ENCODE peak calls at places on chromosomes 6 and 20, in eight cellular contexts. L, V, T, M, E, J, Y and F are unnamed samples.
A peak's percentile ranks its signal among the peaks of the same experiment; 100 is the strongest.

GRCh38 chr6:163146036-163146435 is 268.5 kb upstream of the QKI start:
- DNase-seq in L (no peak), V (no peak), T (no peak), M (no peak), E (no peak), J (no peak), Y (no peak), F (no peak)

GRCh38 chr6:90574610-90575009 is 12.3 kb downstream of the MAP3K7 start:
- DNase-seq in L (no peak), V (no peak), T (no peak), M (no peak), E (no peak), J (peak; percentile 53), Y (no peak), F (no peak)

GRCh38 chr20:47995661-47996060 is 210.4 kb upstream of the SULF2 start:
- DNase-seq in L (no peak), V (no peak), T (no peak), M (no peak), E (no peak), J (no peak), Y (no peak), F (no peak)

GRCh38 chr6:170201361-170201760 is 89.5 kb downstream of the DLL1 start:
- DNase-seq in L (no peak), V (no peak), T (no peak), M (no peak), E (no peak), J (no peak), Y (peak; percentile 5), F (no peak)

GRCh38 chr6:23692184-23692583 is 433.8 kb upstream of the NRSN1 start:
- DNase-seq in L (no peak), V (no peak), T (no peak), M (no peak), E (no peak), J (no peak), Y (no peak), F (no peak)

GRCh38 chr20:57379263-57379647 is 11.9 kb upstream of the RBM38 start:
- DNase-seq in L (no peak), V (no peak), T (no peak), M (no peak), E (no peak), J (no peak), Y (no peak), F (no peak)

GRCh38 chr6:21873562-21873961 is 280.0 kb downstream of the SOX4 start:
- DNase-seq in L (no peak), V (no peak), T (no peak), M (no peak), E (no peak), J (peak; percentile 98), Y (no peak), F (no peak)

GRCh38 chr6:28587011-28587745 is 61.5 kb downstream of the GPX5 start:
- DNase-seq in L (no peak), V (peak; percentile 29), T (no peak), M (peak; percentile 85), E (peak; percentile 22), J (peak; percentile 34), Y (peak; percentile 79), F (peak; percentile 40)

GRCh38 chr6:42279966-42280629 is 62.4 kb upstream of the MRPS10 start:
- DNase-seq in L (no peak), V (no peak), T (no peak), M (no peak), E (no peak), J (peak; percentile 45), Y (no peak), F (no peak)

GRCh38 chr20:52118233-52118632 is 73.3 kb downstream of the ZFP64 start:
- DNase-seq in L (no peak), V (no peak), T (no peak), M (no peak), E (no peak), J (no peak), Y (no peak), F (no peak)

GRCh38 chr6:4281341-4282293 is 146.2 kb upstream of the ECI2 start:
- DNase-seq in L (peak; percentile 64), V (no peak), T (peak; percentile 11), M (peak; percentile 95), E (no peak), J (peak; percentile 25), Y (peak; percentile 42), F (peak; percentile 47)

GRCh38 chr20:16671753-16672152 is 58.1 kb upstream of the SNRPB2 start:
- DNase-seq in L (no peak), V (no peak), T (no peak), M (no peak), E (no peak), J (no peak), Y (no peak), F (no peak)

GRCh38 chr20:19566226-19566960 is 191.7 kb upstream of the RIN2 start:
- DNase-seq in L (no peak), V (no peak), T (no peak), M (peak; percentile 92), E (no peak), J (peak; percentile 7), Y (no peak), F (no peak)

GRCh38 chr6:41056768-41057490 is 3.9 kb downstream of the APOBEC2 start:
- DNase-seq in L (no peak), V (no peak), T (no peak), M (no peak), E (no peak), J (no peak), Y (no peak), F (no peak)

GRCh38 chr6:139536751-139537617 is 162.5 kb upstream of the CITED2 start:
- DNase-seq in L (no peak), V (no peak), T (no peak), M (peak; percentile 60), E (no peak), J (no peak), Y (no peak), F (no peak)

GRCh38 chr6:134813146-134813545 is 136.8 kb downstream of the ALDH8A1 start:
- DNase-seq in L (no peak), V (no peak), T (no peak), M (no peak), E (no peak), J (no peak), Y (no peak), F (no peak)

GRCh38 chr6:93418448-93419303 is 683 bp downstream of the EPHA7 start:
- DNase-seq in L (no peak), V (no peak), T (peak; percentile 78), M (peak; percentile 49), E (no peak), J (no peak), Y (peak; percentile 30), F (peak; percentile 48)

GRCh38 chr6:89350281-89351037 is 2.1 kb downstream of the UBE2J1 start:
- DNase-seq in L (no peak), V (no peak), T (no peak), M (peak; percentile 50), E (no peak), J (no peak), Y (no peak), F (no peak)

GRCh38 chr6:169536446-169537170 is 165.2 kb downstream of the WDR27 start:
- DNase-seq in L (no peak), V (no peak), T (no peak), M (peak; percentile 44), E (no peak), J (peak; percentile 83), Y (no peak), F (no peak)

GRCh38 chr20:49918446-49918845 is 3.1 kb upstream of the SPATA2 start:
- DNase-seq in L (no peak), V (no peak), T (no peak), M (no peak), E (no peak), J (no peak), Y (no peak), F (no peak)

GRCh38 chr6:117449549-117450439 is 24.1 kb upstream of the ROS1 start:
- DNase-seq in L (no peak), V (peak; percentile 25), T (peak; percentile 54), M (peak; percentile 75), E (peak; percentile 41), J (peak; percentile 85), Y (peak; percentile 39), F (peak; percentile 75)

GRCh38 chr6:16236009-16236501 is 2.3 kb upstream of the GMPR start:
- DNase-seq in L (no peak), V (no peak), T (no peak), M (no peak), E (no peak), J (no peak), Y (no peak), F (no peak)

GRCh38 chr6:155224618-155225017 is 39.2 kb upstream of the CLDN20 start:
- DNase-seq in L (no peak), V (no peak), T (no peak), M (no peak), E (no peak), J (no peak), Y (no peak), F (no peak)

GRCh38 chr6:84500726-84501125 is 263.7 kb downstream of the TBX18 start:
- DNase-seq in L (no peak), V (no peak), T (no peak), M (no peak), E (no peak), J (no peak), Y (no peak), F (no peak)

GRCh38 chr6:26249959-26250805 is 114.8 kb upstream of the BTN3A2 start:
- DNase-seq in L (no peak), V (peak; percentile 53), T (peak; percentile 73), M (peak; percentile 67), E (peak; percentile 57), J (no peak), Y (peak; percentile 78), F (peak; percentile 85)

GRCh38 chr6:6969761-6970223 is 138.0 kb upstream of the RREB1 start:
- DNase-seq in L (no peak), V (no peak), T (no peak), M (peak; percentile 95), E (no peak), J (no peak), Y (no peak), F (peak; percentile 27)